ENCODE peak calls at places on chromosomes 2 and 18, in six cellular contexts. Q, P, X, V, G and E are unnamed samples.

GRCh38 chr2:207465894-207466293 is 63.9 kb upstream of the CREB1 start:
- DNase-seq in P (no peak), G (no peak), Q (no peak), X (no peak), V (no peak), E (no peak)

GRCh38 chr18:74836296-74837139 is 238.8 kb downstream of the ZNF407 start:
- DNase-seq in G (peak; percentile 72), Q (no peak), P (peak; percentile 25), V (no peak), X (peak; percentile 50), E (no peak)

GRCh38 chr2:72719416-72719815 is 106.4 kb downstream of the EXOC6B start:
- DNase-seq in V (no peak), G (no peak), Q (no peak), P (no peak), X (peak; percentile 55), E (no peak)

GRCh38 chr2:27174638-27175037 is 25.8 kb downstream of the TCF23 start:
- DNase-seq in V (no peak), X (peak; percentile 19), G (no peak), Q (no peak), P (no peak), E (no peak)

GRCh38 chr18:75198046-75198445 is 10.9 kb downstream of the PTGR3 start:
- DNase-seq in Q (no peak), P (no peak), V (no peak), X (peak; percentile 56), G (no peak), E (no peak)

GRCh38 chr2:202771741-202772470 is 99.7 kb downstream of the ICA1L start:
- DNase-seq in P (no peak), X (peak; percentile 38), V (no peak), Q (no peak), G (no peak), E (no peak)

GRCh38 chr2:84022810-84023431 is 436.2 kb downstream of the SUCLG1 start:
- DNase-seq in Q (no peak), G (peak; percentile 72), X (peak; percentile 6), V (no peak), P (no peak), E (no peak)

GRCh38 chr2:117862459-117862858 is 48.0 kb downstream of the DDX18 start:
- DNase-seq in V (no peak), G (no peak), Q (no peak), P (no peak), X (no peak), E (no peak)

GRCh38 chr2:196591621-196592022 is 47.9 kb upstream of the CCDC150 start:
- DNase-seq in G (no peak), V (no peak), P (no peak), Q (no peak), X (no peak), E (no peak)

GRCh38 chr2:196591004-196591403 is 48.5 kb upstream of the CCDC150 start:
- DNase-seq in P (no peak), Q (no peak), V (no peak), X (no peak), G (no peak), E (no peak)

GRCh38 chr2:196592912-196593881 is 46.3 kb upstream of the CCDC150 start:
- DNase-seq in V (no peak), P (peak; percentile 59), X (peak; percentile 74), Q (peak; percentile 50), G (no peak), E (no peak)

GRCh38 chr2:196594158-196594557 is 45.4 kb upstream of the CCDC150 start:
- DNase-seq in Q (no peak), X (no peak), P (no peak), G (no peak), V (no peak), E (no peak)

DNA sequence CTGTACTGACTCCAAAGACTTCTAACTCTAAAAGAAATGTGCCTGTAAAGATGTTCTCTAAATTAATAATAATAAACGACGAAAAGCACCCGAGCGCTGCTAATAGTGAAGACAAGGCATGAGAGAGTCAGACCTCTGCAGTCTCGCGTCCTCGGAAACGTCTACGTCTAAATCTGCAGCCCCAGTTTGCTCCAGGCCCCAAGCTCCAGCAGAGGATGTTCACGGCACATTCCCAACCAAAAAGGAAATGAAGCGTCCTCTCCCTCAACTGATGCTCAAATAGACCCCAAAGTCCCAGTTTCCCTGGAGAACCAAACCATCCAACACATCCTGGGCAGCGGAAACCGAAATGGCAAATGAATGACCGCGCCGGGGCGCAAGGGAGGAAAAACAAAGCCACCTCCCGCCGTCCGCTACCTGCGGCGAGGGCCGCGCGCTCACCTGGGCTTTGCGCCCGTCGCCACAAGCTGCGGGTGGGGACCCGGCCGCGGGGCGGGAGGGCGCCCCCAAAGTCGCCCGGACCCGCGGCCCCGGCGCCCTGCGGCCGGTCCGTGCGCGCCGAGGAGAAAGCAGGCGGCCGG is 47.1 kb upstream of the CCDC150 start:
- DNase-seq in X (peak; percentile 59), P (peak; percentile 59), V (no peak), Q (peak; percentile 50), G (no peak), E (no peak)
- TF ChIP-seq CTCF in X (no peak), P (peak; percentile 15), V (no peak), Q (no peak), G (peak; percentile 44), E (no peak)

GRCh38 chr2:132416996-132417395 is 391 bp downstream of the GPR39 start:
- DNase-seq in X (no peak), V (no peak), Q (no peak), P (no peak), G (no peak), E (no peak)
- TF ChIP-seq CTCF in X (no peak), V (peak; percentile 18), Q (peak; percentile 16), P (no peak), G (no peak), E (no peak)

DNA sequence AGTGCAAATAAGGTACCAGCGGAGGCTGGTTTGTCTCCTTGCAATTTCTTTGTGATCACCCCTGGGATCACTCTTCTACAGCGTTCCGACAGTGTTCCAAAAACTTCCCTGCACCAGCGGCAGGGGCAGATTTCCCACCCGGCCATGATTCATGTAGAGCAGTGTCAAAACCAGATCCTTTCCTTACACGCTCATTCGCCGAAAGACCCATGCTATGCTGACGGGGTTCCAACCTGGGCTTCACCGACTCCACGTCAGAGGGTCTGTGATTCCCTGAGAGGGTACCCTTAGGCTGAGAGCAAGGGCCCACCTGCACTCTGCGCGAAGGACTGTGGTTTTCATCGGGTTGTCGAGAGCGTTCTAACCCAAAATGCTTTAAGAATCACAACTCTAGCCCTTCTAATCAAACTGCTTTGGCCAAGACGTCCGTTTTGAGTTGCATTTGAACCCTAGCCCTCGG is 379 bp upstream of the TTC27 start:
- DNase-seq in P (peak; percentile 35), G (peak; percentile 9), X (peak; percentile 67), Q (peak; percentile 48), V (peak; percentile 10), E (no peak)
- TF ChIP-seq CTCF in P (peak; percentile 6), G (no peak), X (peak; percentile 37), Q (no peak), V (peak; percentile 29), E (no peak)

DNA sequence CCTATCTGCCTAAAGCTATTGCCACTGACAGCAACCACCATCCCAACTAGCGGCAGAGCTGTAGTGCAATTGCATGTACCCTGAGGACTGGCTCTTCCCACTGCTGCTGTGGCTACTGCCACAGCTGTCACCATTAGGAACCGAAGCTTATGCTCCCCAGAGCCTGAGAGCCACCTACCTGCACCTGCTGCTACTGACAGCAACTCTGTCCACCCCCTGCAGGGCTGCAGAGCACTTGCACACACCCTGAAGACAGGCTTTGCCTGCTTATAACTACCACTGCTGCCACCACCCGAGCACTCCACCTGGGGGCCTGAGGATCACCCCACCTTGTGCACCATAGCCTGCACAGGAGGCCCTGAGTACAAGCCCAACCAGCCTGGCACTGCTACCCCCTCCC is 217.6 kb upstream of the FOSL2 start:
- DNase-seq in Q (no peak), G (peak; percentile 48), P (no peak), X (no peak), V (no peak), E (no peak)
- TF ChIP-seq CTCF in Q (no peak), G (peak; percentile 48), P (no peak), X (no peak), V (no peak), E (no peak)

DNA sequence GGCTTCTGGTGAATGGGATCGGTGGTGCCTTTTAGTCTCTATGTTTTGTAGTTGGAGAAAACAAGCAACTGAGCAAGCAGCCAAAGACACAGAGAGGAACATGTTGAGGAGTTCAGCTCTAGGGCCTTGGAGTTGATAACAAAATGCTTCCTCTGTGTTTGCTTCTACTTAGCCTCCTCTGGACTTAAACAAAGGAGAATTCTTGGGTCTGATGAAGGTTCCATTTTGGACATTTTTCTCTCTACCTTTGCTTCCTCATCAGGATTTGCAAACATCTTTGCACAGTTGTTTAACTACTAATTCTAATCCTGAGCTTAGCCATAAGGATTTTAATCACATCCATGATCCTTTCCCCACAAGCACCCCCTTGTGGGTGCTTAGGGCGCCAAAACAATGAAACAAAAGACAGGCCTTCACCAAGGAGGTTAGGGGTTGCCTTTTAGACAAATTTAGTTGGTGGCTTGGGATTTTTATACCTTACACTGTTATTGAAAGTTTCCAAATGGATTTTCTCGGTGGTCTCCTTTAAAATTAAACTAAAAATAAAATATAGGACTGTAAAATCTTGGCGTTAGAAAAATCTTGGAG is 148.5 kb upstream of the SATB2 start:
- DNase-seq in V (no peak), G (no peak), P (no peak), X (no peak), Q (no peak), E (peak; percentile 41)
- TF ChIP-seq CTCF in V (peak; percentile 59), G (peak; percentile 12), P (no peak), X (peak; percentile 50), Q (no peak), E (peak; percentile 68)

GRCh38 chr18:14074187-14074586 is 58.0 kb downstream of the ZNF519 start:
- DNase-seq in P (no peak), X (no peak), Q (no peak), G (no peak), V (peak; percentile 7), E (no peak)

GRCh38 chr18:14075196-14075595 is 57.0 kb downstream of the ZNF519 start:
- DNase-seq in V (no peak), G (no peak), P (no peak), X (no peak), Q (no peak), E (no peak)
- TF ChIP-seq CTCF in V (peak; percentile 22), G (no peak), P (no peak), X (no peak), Q (no peak), E (no peak)

DNA sequence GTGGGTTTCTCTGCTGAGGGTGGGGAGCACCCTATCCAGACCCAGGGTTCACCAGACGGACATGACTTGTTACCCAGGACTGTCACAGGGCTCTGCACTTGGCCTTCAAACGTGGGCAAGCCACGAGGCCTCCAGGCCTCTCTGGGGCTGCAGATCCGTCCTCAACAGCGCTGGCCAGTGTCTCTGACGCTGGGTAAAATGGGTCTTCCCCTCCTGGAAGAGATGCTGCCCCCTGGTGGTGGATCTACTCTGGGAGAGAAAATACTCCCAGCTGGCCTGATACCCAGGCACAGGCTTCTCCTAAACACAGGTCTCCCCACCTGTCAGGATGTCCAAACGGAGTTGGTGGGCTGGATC is 3.7 kb downstream of the GPR17 start:
- DNase-seq in X (peak; percentile 67), P (peak; percentile 79), V (no peak), G (peak; percentile 86), Q (peak; percentile 71), E (no peak)
- TF ChIP-seq CTCF in X (peak; percentile 87), P (peak; percentile 89), V (peak; percentile 84), G (peak; percentile 91), Q (peak; percentile 90), E (peak; percentile 80)